ENCODE peak calls at places on chromosomes 12 and 14, in ten cellular contexts. O is effector memory CD8-positive, alpha-beta T cell; W is tibial artery; L is Calu3; R is sciatic nerve; G is HTR-8/SVneo; N is glutamatergic neuron; Q is GDM1; I is aorta; S is GM20000. J is an unnamed sample.

GRCh38 chr12:6452908-6453630 is 1.2 kb downstream of the TAPBPL start:
- DNase-seq in O (no peak), W (no peak), L (no peak), R (no peak), G (no peak), N (no peak), Q (no peak), I (no peak), S (no peak), J (peak; percentile 40)

GRCh38 chr12:128661216-128661550 is 162.6 kb downstream of the SLC15A4 start:
- DNase-seq in O (no peak), W (no peak), L (no peak), R (no peak), G (no peak), N (no peak), Q (no peak), I (no peak), S (no peak), J (no peak)

GRCh38 chr12:4270016-4270669 is 3.4 kb upstream of the CCND2 start:
- DNase-seq in O (no peak), W (no peak), L (no peak), R (no peak), G (no peak), N (no peak), Q (no peak), I (no peak), S (no peak), J (no peak)

GRCh38 chr12:90262261-90262660 is 553.6 kb upstream of the ATP2B1 start:
- DNase-seq in O (no peak), W (no peak), L (no peak), R (no peak), G (no peak), N (no peak), Q (no peak), I (no peak), S (no peak), J (no peak)

GRCh38 chr14:87869619-87870583 is 123.1 kb downstream of the GALC start:
- DNase-seq in O (no peak), W (no peak), L (no peak), R (no peak), G (peak; percentile 15), N (no peak), Q (no peak), I (no peak), S (peak; percentile 13), J (no peak)

GRCh38 chr12:65334534-65334933 is 56.1 kb downstream of the MSRB3 start:
- DNase-seq in O (no peak), W (no peak), L (no peak), R (no peak), G (no peak), N (no peak), Q (no peak), I (no peak), S (no peak), J (no peak)

GRCh38 chr12:5395443-5396401 is 36.2 kb upstream of the NTF3 start:
- DNase-seq in O (no peak), W (no peak), L (no peak), R (no peak), G (no peak), N (no peak), Q (no peak), I (no peak), S (no peak), J (no peak)

GRCh38 chr14:76922599-76922998 is 96.4 kb downstream of the LRRC74A start:
- DNase-seq in O (no peak), W (no peak), L (no peak), R (no peak), G (no peak), N (no peak), Q (no peak), I (no peak), S (no peak), J (no peak)

GRCh38 chr14:103372552-103373304 is 12.5 kb upstream of the MARK3 start:
- DNase-seq in O (no peak), W (no peak), L (peak; percentile 68), R (peak; percentile 53), G (peak; percentile 86), N (peak; percentile 69), Q (no peak), I (peak; percentile 72), S (no peak), J (no peak)

GRCh38 chr14:22314183-22314820 is 274.7 kb downstream of the DAD1 start:
- DNase-seq in O (no peak), W (no peak), L (peak; percentile 57), R (no peak), G (peak; percentile 45), N (peak; percentile 20), Q (peak; percentile 26), I (no peak), S (peak; percentile 72), J (peak; percentile 91)

GRCh38 chr12:120844768-120845449 is 59.2 kb downstream of the SPPL3 start:
- DNase-seq in O (no peak), W (no peak), L (no peak), R (no peak), G (no peak), N (no peak), Q (no peak), I (no peak), S (no peak), J (no peak)

GRCh38 chr12:109744991-109745942 is 31.6 kb downstream of the FAM222A start:
- DNase-seq in O (no peak), W (peak; percentile 21), L (peak; percentile 57), R (peak; percentile 27), G (no peak), N (peak; percentile 5), Q (no peak), I (peak; percentile 9), S (no peak), J (no peak)

GRCh38 chr12:113252494-113252893 is 31.2 kb downstream of the TPCN1 start:
- DNase-seq in O (no peak), W (no peak), L (no peak), R (no peak), G (no peak), N (no peak), Q (no peak), I (no peak), S (no peak), J (no peak)

GRCh38 chr12:105330938-105331804 is 680 bp downstream of the C12orf75 start:
- DNase-seq in O (peak; percentile 40), W (no peak), L (peak; percentile 40), R (peak; percentile 70), G (no peak), N (no peak), Q (no peak), I (peak; percentile 65), S (peak; percentile 39), J (peak; percentile 80)

GRCh38 chr14:92108345-92109254 is 2.2 kb upstream of the ATXN3 start:
- DNase-seq in O (no peak), W (no peak), L (no peak), R (no peak), G (no peak), N (no peak), Q (no peak), I (no peak), S (no peak), J (peak; percentile 96)